ENCODE peak calls at places on chromosomes 16 and 17, in nine cellular contexts. R is left ventricle myocardium inferior, W is uterus, P is fibroblast of lung, B is psoas muscle, S is small intestine, Q is aorta, T is cardiac muscle cell, C is keratinocyte. E is an unnamed sample. For H3K4me1 and H3K36me3, the result is how much of the 10 kb centered on the place peaks cover.

GRCh38 chr16:14405611-14406537 is 224.2 kb downstream of the PARN start:
- DNase-seq in T (no peak), C (no peak), B (peak), S (peak), R (no peak), P (no peak), Q (peak), W (no peak), E (peak)

GRCh38 chr17:75209061-75209460 is 3.6 kb downstream of the NUP85 start:
- DNase-seq in Q (no peak), P (no peak), W (no peak), S (no peak), B (no peak), R (no peak), T (no peak), C (no peak), E (no peak)

GRCh38 chr16:60636117-60636516 is 1400.1 kb downstream of the CDH8 start:
- DNase-seq in R (no peak), C (peak), Q (no peak), P (no peak), T (no peak), B (no peak), S (no peak), W (no peak), E (no peak)

GRCh38 chr16:74487634-74488495 is 66.6 kb upstream of the CLEC18B start:
- DNase-seq in R (no peak), C (no peak), S (no peak), B (no peak), W (no peak), P (no peak), T (no peak), Q (no peak), E (no peak)

GRCh38 chr17:56699186-56699895 is 105.8 kb downstream of the NOG start:
- DNase-seq in C (peak), P (peak), T (peak), R (peak), Q (peak), S (peak), W (peak), B (peak), E (peak)

GRCh38 chr16:73012341-73012740 is 35.6 kb downstream of the ZFHX3 start:
- DNase-seq in P (no peak), R (no peak), T (no peak), S (no peak), Q (no peak), C (no peak), B (no peak), W (no peak), E (peak)

GRCh38 chr16:18983565-18984424 is at the start of gene TMC7:
- DNase-seq in B (peak), R (peak), W (peak), C (no peak), Q (peak), T (peak), S (peak), P (peak), E (peak)

GRCh38 chr17:76266244-76266938 is 1.2 kb downstream of the UBALD2 start:
- DNase-seq in Q (no peak), B (no peak), W (no peak), C (no peak), P (peak), R (no peak), S (no peak), T (peak), E (no peak)

GRCh38 chr17:39920218-39921210 is 2.1 kb upstream of the GSDMB start:
- DNase-seq in C (no peak), Q (no peak), B (no peak), S (peak), P (no peak), T (no peak), W (no peak), R (no peak), E (no peak)

GRCh38 chr16:59527206-59527997 is 793.3 kb upstream of the GOT2 start:
- DNase-seq in R (no peak), P (peak), W (no peak), T (no peak), B (no peak), Q (no peak), C (no peak), S (no peak), E (no peak)

GRCh38 chr16:12672986-12673385 is 130.7 kb downstream of the CPPED1 start:
- DNase-seq in R (no peak), P (no peak), Q (no peak), W (no peak), T (no peak), C (no peak), B (no peak), S (no peak), E (no peak)

GRCh38 chr16:53213542-53213941 is 158.8 kb downstream of the CHD9 start:
- DNase-seq in T (no peak), B (no peak), Q (no peak), S (no peak), C (no peak), P (no peak), W (no peak), R (no peak), E (no peak)

GRCh38 chr16:66549284-66550131 is at the start of gene TK2:
- DNase-seq in S (no peak), R (peak), T (peak), Q (peak), B (peak), C (no peak), W (peak), P (peak), E (peak)

GRCh38 chr16:88651276-88651988 is 579 bp upstream of the CYBA start:
- DNase-seq in W (peak), S (peak), C (no peak), Q (peak), R (peak), B (peak), P (no peak), T (no peak), E (no peak)

GRCh38 chr16:11168386-11169065 is 87.5 kb downstream of the SOCS1 start:
- DNase-seq in B (no peak), Q (no peak), C (no peak), W (no peak), S (no peak), P (no peak), T (peak), R (no peak), E (no peak)

GRCh38 chr16:24309222-24309905 is 53.2 kb downstream of the CACNG3 start:
- DNase-seq in R (no peak), W (no peak), T (peak), P (peak), C (no peak), B (no peak), Q (no peak), S (no peak), E (no peak)

GRCh38 chr17:75390982-75391381 is 14.5 kb downstream of the GRB2 start:
- DNase-seq in T (peak), W (no peak), P (peak), R (no peak), Q (no peak), B (no peak), C (no peak), S (peak), E (no peak)

GRCh38 chr17:36623281-36623680 is 21.9 kb downstream of the MRM1 start:
- DNase-seq in C (no peak), T (no peak), P (no peak), W (no peak), B (no peak), R (no peak), Q (no peak), S (no peak), E (no peak)

GRCh38 chr16:46801428-46802049 is 29.4 kb downstream of the C16orf87 start:
- DNase-seq in W (no peak), B (no peak), P (no peak), C (no peak), T (peak), R (no peak), S (peak), Q (no peak), E (no peak)

GRCh38 chr17:83176956-83177583 is 97.7 kb downstream of the METRNL start:
- DNase-seq in B (no peak), Q (peak), S (no peak), T (no peak), R (no peak), W (no peak), P (no peak), C (no peak), E (no peak)

GRCh38 chr16:27470567-27471431 is 68.8 kb downstream of the IL21R start:
- DNase-seq in B (peak), P (peak), C (no peak), T (peak), S (no peak), R (no peak), W (no peak), Q (peak), E (no peak)

GRCh38 chr17:39863918-39864746 is at the start of gene IKZF3:
- DNase-seq in P (peak), T (peak), B (peak), S (peak), C (no peak), W (peak), Q (peak), R (peak), E (no peak)

GRCh38 chr17:59859444-59860025 is 33.2 kb downstream of the TUBD1 start:
- DNase-seq in W (no peak), Q (no peak), B (no peak), R (no peak), P (peak), S (peak), T (peak), C (no peak), E (no peak)

GRCh38 chr16:46729326-46729995 is 18.7 kb downstream of the MYLK3 start:
- DNase-seq in T (no peak), R (no peak), B (no peak), Q (no peak), C (no peak), P (no peak), W (no peak), S (no peak), E (no peak)

GRCh38 chr16:78659216-78659615 is 559.8 kb downstream of the WWOX start:
- DNase-seq in S (no peak), T (no peak), P (no peak), Q (no peak), R (peak), W (no peak), C (no peak), B (no peak), E (no peak)

GRCh38 chr17:66190738-66191606 is 961 bp downstream of the CEP112 start:
- DNase-seq in C (no peak), P (peak), B (no peak), S (no peak), Q (no peak), R (no peak), T (peak), W (no peak), E (no peak)

GRCh38 chr17:61157246-61157887 is 242.3 kb upstream of the TBX2 start:
- DNase-seq in C (no peak), P (peak), S (no peak), R (no peak), B (no peak), T (peak), Q (no peak), W (no peak), E (no peak)

GRCh38 chr16:84730406-84731106 is 30.8 kb downstream of the USP10 start:
- DNase-seq in S (peak), B (no peak), T (peak), W (peak), P (peak), R (peak), Q (no peak), C (peak), E (peak)

GRCh38 chr17:39979865-39980401 is 674 bp upstream of the PSMD3 start:
- DNase-seq in S (no peak), T (peak), W (no peak), R (no peak), C (peak), P (peak), Q (no peak), B (no peak), E (no peak)

GRCh38 chr16:48617711-48618148 is 7.8 kb upstream of the N4BP1 start:
- DNase-seq in Q (no peak), S (no peak), R (peak), T (peak), W (no peak), B (no peak), C (no peak), P (peak), E (no peak)

GRCh38 chr16:55351936-55352335 is 27.9 kb downstream of the IRX6 start:
- DNase-seq in B (no peak), W (no peak), T (no peak), P (no peak), C (no peak), R (no peak), Q (no peak), S (no peak), E (no peak)

GRCh38 chr16:1960665-1961630 is 1.6 kb downstream of the NDUFB10 start:
- DNase-seq in W (no peak), R (no peak), P (peak), S (peak), C (no peak), B (no peak), T (peak), Q (no peak), E (no peak)

GRCh38 chr16:79868841-79869240 is 268.3 kb upstream of the MAF start:
- DNase-seq in R (no peak), B (no peak), T (no peak), Q (no peak), W (no peak), C (no peak), S (no peak), P (no peak), E (no peak)

GRCh38 chr17:56358651-56359050 is 205.4 kb downstream of the ANKFN1 start:
- DNase-seq in B (no peak), Q (no peak), C (peak), W (no peak), T (no peak), S (no peak), P (peak), R (no peak), E (no peak)

GRCh38 chr17:7889166-7889584 is 586 bp downstream of the CHD3 start:
- DNase-seq in C (peak), Q (peak), S (peak), P (peak), R (peak), T (peak), B (peak), W (peak), E (peak)

GRCh38 chr16:25110392-25110947 is 1.1 kb upstream of the LCMT1 start:
- DNase-seq in C (no peak), Q (no peak), P (no peak), T (no peak), B (no peak), W (no peak), R (no peak), S (peak), E (no peak)

GRCh38 chr17:30318190-30318589 is 15.7 kb downstream of the TMIGD1 start:
- DNase-seq in T (no peak), C (no peak), B (no peak), Q (no peak), S (no peak), R (no peak), W (no peak), P (no peak), E (no peak)

GRCh38 chr17:78920528-78920927 is 4.7 kb downstream of the TIMP2 start:
- DNase-seq in W (no peak), C (no peak), T (no peak), S (no peak), R (no peak), B (no peak), Q (no peak), P (no peak), E (no peak)

GRCh38 chr17:78919816-78920516 is 5.2 kb downstream of the TIMP2 start:
- DNase-seq in C (no peak), S (no peak), Q (no peak), W (no peak), T (no peak), P (no peak), R (no peak), B (peak), E (no peak)

GRCh38 chr17:78921437-78921971 is 3.7 kb downstream of the TIMP2 start:
- DNase-seq in T (peak), S (no peak), Q (no peak), R (peak), B (peak), P (no peak), C (no peak), W (no peak), E (peak)

GRCh38 chr17:78917451-78918307 is 7.5 kb downstream of the TIMP2 start:
- DNase-seq in C (no peak), T (no peak), Q (no peak), P (no peak), S (no peak), W (no peak), R (no peak), B (peak), E (no peak)

GRCh38 chr17:78918979-78919378 is 6.2 kb downstream of the TIMP2 start:
- DNase-seq in T (no peak), R (no peak), Q (no peak), B (peak), P (no peak), W (no peak), C (no peak), S (no peak), E (no peak)
- H3K4me1 ChIP-seq in T (under half), R (half or more), Q (under half), B (under half), P (under half), W (under half), C (under half), S (under half), E (under half)

GRCh38 chr16:90040152-90041023 is 21.1 kb upstream of the DBNDD1 start:
- DNase-seq in P (no peak), S (no peak), R (no peak), T (no peak), B (peak), C (no peak), Q (peak), W (no peak), E (no peak)

GRCh38 chr16:90034504-90034903 is 15.2 kb upstream of the DBNDD1 start:
- DNase-seq in S (no peak), B (no peak), Q (no peak), P (no peak), T (no peak), C (no peak), R (no peak), W (no peak), E (no peak)

GRCh38 chr16:90032664-90033346 is 13.5 kb upstream of the DBNDD1 start:
- DNase-seq in S (no peak), B (no peak), C (no peak), R (no peak), T (peak), Q (no peak), P (peak), W (no peak), E (no peak)

GRCh38 chr16:90035902-90036301 is 16.6 kb upstream of the DBNDD1 start:
- DNase-seq in P (peak), S (no peak), T (no peak), C (no peak), R (no peak), B (peak), W (no peak), Q (peak), E (no peak)

DNA sequence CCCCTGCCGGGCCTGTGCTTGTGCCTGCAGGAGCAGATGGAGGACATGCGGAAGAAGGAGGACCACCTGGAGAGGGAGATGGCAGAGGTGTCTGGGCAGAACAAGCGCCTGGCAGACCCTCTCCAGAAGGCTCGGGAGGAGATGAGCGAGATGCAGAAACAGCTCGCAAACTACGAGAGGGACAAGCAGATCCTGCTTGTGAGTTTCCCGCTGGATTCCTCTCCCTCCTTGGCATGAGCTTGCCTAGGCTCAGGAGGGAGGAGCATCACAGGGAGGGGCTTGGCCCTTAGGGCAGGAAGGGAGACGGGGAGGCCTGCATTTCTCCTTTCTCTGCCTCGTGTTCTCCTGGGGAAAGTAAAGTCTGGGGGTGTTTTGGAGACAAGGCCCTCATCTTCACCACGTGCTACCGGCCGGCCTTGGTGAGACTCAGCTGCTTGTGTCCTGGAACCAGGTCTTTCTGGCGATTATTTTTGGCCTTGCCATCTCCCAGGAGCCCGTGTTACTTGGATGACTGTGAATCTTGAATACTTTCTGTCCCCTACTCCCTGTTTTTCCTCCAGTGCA is 18.0 kb upstream of the DBNDD1 start:
- DNase-seq in P (no peak), Q (peak), W (no peak), C (no peak), R (no peak), S (no peak), T (no peak), B (peak), E (no peak)
- H3K36me3 ChIP-seq in P (under half), Q (under half), W (under half), C (under half), R (half or more), S (under half), T (under half), B (under half), E (half or more)

GRCh38 chr16:3645108-3645503 is 9.4 kb upstream of the DNASE1 start:
- DNase-seq in T (no peak), P (no peak), S (no peak), B (no peak), Q (peak), C (no peak), R (no peak), W (no peak), E (no peak)
- H3K27ac ChIP-seq in T (no peak), P (no peak), S (peak), B (peak), Q (no peak), C (no peak), R (no peak), W (no peak), E (no peak)

GRCh38 chr17:2593846-2594656 is 597 bp downstream of the PAFAH1B1 start:
- DNase-seq in W (peak), C (no peak), T (peak), S (peak), R (peak), Q (peak), B (peak), P (peak), E (peak)
- H3K4me1 ChIP-seq in W (under half), C (under half), T (under half), S (under half), R (half or more), Q (under half), B (under half), P (under half), E (under half)

GRCh38 chr16:87363771-87364476 is 19.7 kb downstream of the FBXO31 start:
- DNase-seq in P (no peak), S (peak), B (peak), W (no peak), R (peak), C (no peak), T (no peak), Q (no peak), E (no peak)

GRCh38 chr16:87360862-87361610 is 22.5 kb downstream of the FBXO31 start:
- DNase-seq in P (no peak), B (peak), S (no peak), C (no peak), R (no peak), T (no peak), Q (no peak), W (no peak), E (no peak)

GRCh38 chr16:87365021-87365713 is 18.4 kb downstream of the FBXO31 start:
- DNase-seq in W (no peak), Q (no peak), T (no peak), S (no peak), R (no peak), B (peak), C (no peak), P (no peak), E (no peak)

GRCh38 chr16:87359121-87359520 is 24.5 kb downstream of the FBXO31 start:
- DNase-seq in C (no peak), Q (no peak), W (no peak), S (no peak), P (no peak), B (peak), R (no peak), T (no peak), E (no peak)

DNA sequence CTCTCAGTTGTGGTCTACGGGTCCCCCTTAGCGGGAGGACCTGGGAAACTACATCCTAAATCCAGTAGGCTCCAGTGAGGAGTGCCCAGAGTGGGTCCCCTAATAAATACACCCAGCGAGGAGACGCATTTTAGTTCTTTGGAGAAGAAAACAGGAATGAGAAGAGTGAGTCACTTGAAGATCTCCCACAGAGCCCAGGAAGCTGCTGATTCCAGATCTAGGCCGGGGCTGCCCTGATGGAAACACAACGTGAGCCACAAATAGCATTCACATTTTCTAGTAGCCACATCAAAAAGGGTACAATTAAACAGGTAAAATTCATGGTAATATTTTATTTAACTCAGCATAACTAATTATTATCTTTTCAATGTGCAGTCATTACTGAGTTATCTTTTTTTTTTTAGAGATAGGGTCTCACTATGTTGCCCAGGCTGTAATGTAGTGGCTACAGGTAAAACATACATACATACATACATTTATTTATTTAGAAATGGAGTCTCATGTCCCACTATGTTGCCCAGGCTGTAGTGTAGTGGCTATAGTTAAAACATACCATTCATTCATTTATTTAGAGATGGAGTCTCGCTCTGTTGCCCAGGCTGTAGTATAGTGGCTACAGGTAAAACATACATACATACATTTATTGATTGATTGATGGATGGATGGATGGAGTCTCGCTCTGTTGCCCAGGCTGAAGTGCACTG is 21.5 kb downstream of the FBXO31 start:
- DNase-seq in Q (no peak), P (peak), C (no peak), W (no peak), R (no peak), B (peak), S (no peak), T (no peak), E (no peak)
- H3K36me3 ChIP-seq in Q (under half), P (under half), C (under half), W (under half), R (under half), B (under half), S (under half), T (under half), E (half or more)